ENCODE peak calls at places on chromosomes 6 and 20, in seven cellular contexts. S is aorta, Q is Ammon's horn, Z is A549, I is GM12865, N is progenitor cell of endocrine pancreas, E is mesothelial cell of epicardium. O is an unnamed sample.

GRCh38 chr20:47127986-47128385 is 228.5 kb downstream of the ZMYND8 start:
- DNase-seq in S (no peak), Q (no peak), Z (no peak), I (no peak), N (no peak), E (no peak), O (no peak)

GRCh38 chr20:59403261-59403961 is 103.0 kb downstream of the EDN3 start:
- DNase-seq in S (peak), Q (peak), Z (peak), I (peak), N (peak), E (peak), O (peak)

GRCh38 chr20:57013741-57014140 is 252.7 kb downstream of the BMP7 start:
- DNase-seq in S (no peak), Q (no peak), Z (no peak), I (no peak), N (peak), E (peak), O (no peak)

GRCh38 chr6:158049055-158050028 is 67.7 kb downstream of the SYNJ2 start:
- DNase-seq in S (no peak), Q (no peak), Z (no peak), I (no peak), N (no peak), E (no peak), O (no peak)

GRCh38 chr20:14711681-14712080 is 374.3 kb upstream of the FLRT3 start:
- DNase-seq in S (no peak), Q (no peak), Z (no peak), I (no peak), N (no peak), E (no peak), O (no peak)

GRCh38 chr6:166341915-166342292 is 441 bp downstream of the SFT2D1 start:
- DNase-seq in S (no peak), Q (no peak), Z (no peak), I (no peak), N (no peak), E (no peak), O (no peak)

GRCh38 chr6:25701807-25702206 is 49.8 kb downstream of the SCGN start:
- DNase-seq in S (no peak), Q (no peak), Z (no peak), I (no peak), N (no peak), E (no peak), O (no peak)

GRCh38 chr6:16754864-16755263 is 6.4 kb downstream of the ATXN1 start:
- DNase-seq in S (no peak), Q (no peak), Z (no peak), I (no peak), N (no peak), E (no peak), O (no peak)

GRCh38 chr20:39581034-39581433 is 618.9 kb downstream of the DHX35 start:
- DNase-seq in S (no peak), Q (no peak), Z (no peak), I (no peak), N (no peak), E (no peak), O (no peak)

GRCh38 chr6:147395158-147395557 is 113.3 kb upstream of the SAMD5 start:
- DNase-seq in S (no peak), Q (no peak), Z (no peak), I (no peak), N (no peak), E (no peak), O (no peak)

GRCh38 chr6:158653577-158654354 is 3.9 kb downstream of the SYTL3 start:
- DNase-seq in S (no peak), Q (no peak), Z (no peak), I (peak), N (no peak), E (no peak), O (no peak)

GRCh38 chr6:52385074-52385473 is 23.1 kb downstream of the PAQR8 start:
- DNase-seq in S (no peak), Q (no peak), Z (no peak), I (no peak), N (no peak), E (no peak), O (no peak)

GRCh38 chr6:122484760-122485159 is 13.2 kb upstream of the SERINC1 start:
- DNase-seq in S (no peak), Q (no peak), Z (no peak), I (peak), N (no peak), E (no peak), O (no peak)

GRCh38 chr6:1334725-1335124 is 22.8 kb downstream of the FOXQ1 start:
- DNase-seq in S (no peak), Q (no peak), Z (no peak), I (no peak), N (no peak), E (no peak), O (no peak)

GRCh38 chr20:20632644-20633043 is 79.8 kb downstream of the RALGAPA2 start:
- DNase-seq in S (no peak), Q (no peak), Z (no peak), I (no peak), N (no peak), E (no peak), O (no peak)

GRCh38 chr6:40997256-40997957 is 41.6 kb downstream of the UNC5CL start:
- DNase-seq in S (no peak), Q (peak), Z (peak), I (no peak), N (peak), E (no peak), O (no peak)

GRCh38 chr6:136608991-136609390 is 58.8 kb upstream of the MAP7 start:
- DNase-seq in S (no peak), Q (no peak), Z (no peak), I (no peak), N (no peak), E (no peak), O (no peak)

GRCh38 chr6:126607281-126607680 is 267.4 kb downstream of the CENPW start:
- DNase-seq in S (no peak), Q (no peak), Z (no peak), I (no peak), N (no peak), E (no peak), O (no peak)

GRCh38 chr20:31663838-31664695 is 26.4 kb downstream of the COX4I2 start:
- DNase-seq in S (no peak), Q (peak), Z (no peak), I (no peak), N (peak), E (no peak), O (no peak)

GRCh38 chr6:83838727-83839126 is 14.4 kb upstream of the RIPPLY2 start:
- DNase-seq in S (no peak), Q (no peak), Z (no peak), I (no peak), N (no peak), E (no peak), O (no peak)

GRCh38 chr20:4167261-4168004 is 152.1 kb upstream of the RNF24 start:
- DNase-seq in S (no peak), Q (peak), Z (no peak), I (no peak), N (peak), E (no peak), O (no peak)

GRCh38 chr6:39980839-39981580 is 46.7 kb upstream of the MOCS1 start:
- DNase-seq in S (no peak), Q (peak), Z (peak), I (peak), N (peak), E (no peak), O (no peak)